ENCODE peak calls at places on chromosomes 3 and 15, in four cellular contexts. One of them, this sample, is unnamed.

GRCh38 chr3:172666181-172666872 is 44.5 kb downstream of the NCEH1 start:
- DNase-seq in fibroblast of lung: no peak
- DNase-seq in endothelial cell of umbilical vein: no peak
- DNase-seq in GM23338: peak
- DNase-seq in this sample: no peak

GRCh38 chr3:21392521-21392920 is 358.5 kb downstream of the ZNF385D start:
- DNase-seq in fibroblast of lung: peak
- DNase-seq in endothelial cell of umbilical vein: no peak
- DNase-seq in GM23338: no peak
- DNase-seq in this sample: peak

GRCh38 chr3:10945683-10946287 is 46.8 kb upstream of the SLC6A1 start:
- DNase-seq in fibroblast of lung: peak
- DNase-seq in endothelial cell of umbilical vein: peak
- DNase-seq in GM23338: peak
- DNase-seq in this sample: peak

GRCh38 chr15:71008250-71008870 is 106.9 kb upstream of the THSD4 start:
- DNase-seq in fibroblast of lung: no peak
- DNase-seq in endothelial cell of umbilical vein: no peak
- DNase-seq in GM23338: no peak
- DNase-seq in this sample: no peak

GRCh38 chr3:14451844-14452533 is 49.6 kb downstream of the SLC6A6 start:
- DNase-seq in fibroblast of lung: peak
- DNase-seq in endothelial cell of umbilical vein: peak
- DNase-seq in GM23338: no peak
- DNase-seq in this sample: peak

GRCh38 chr3:189099505-189100290 is 72.1 kb upstream of the TPRG1 start:
- DNase-seq in fibroblast of lung: no peak
- DNase-seq in endothelial cell of umbilical vein: no peak
- DNase-seq in GM23338: no peak
- DNase-seq in this sample: no peak

GRCh38 chr3:74329087-74329486 is 285.4 kb downstream of the CNTN3 start:
- DNase-seq in fibroblast of lung: no peak
- DNase-seq in endothelial cell of umbilical vein: no peak
- DNase-seq in GM23338: no peak
- DNase-seq in this sample: no peak

GRCh38 chr15:41207687-41208448 is 22.7 kb downstream of the EXD1 start:
- DNase-seq in fibroblast of lung: peak
- DNase-seq in endothelial cell of umbilical vein: no peak
- DNase-seq in GM23338: no peak
- DNase-seq in this sample: no peak

GRCh38 chr3:138328341-138328740 is 1.3 kb downstream of the NME9 start:
- DNase-seq in fibroblast of lung: peak
- DNase-seq in endothelial cell of umbilical vein: no peak
- DNase-seq in GM23338: peak
- DNase-seq in this sample: no peak

GRCh38 chr3:11601446-11602241 is 42.1 kb downstream of the VGLL4 start:
- DNase-seq in fibroblast of lung: peak
- DNase-seq in endothelial cell of umbilical vein: no peak
- DNase-seq in GM23338: no peak
- DNase-seq in this sample: peak

GRCh38 chr15:83943043-83943442 is 289.1 kb downstream of the ADAMTSL3 start:
- DNase-seq in fibroblast of lung: no peak
- DNase-seq in endothelial cell of umbilical vein: no peak
- DNase-seq in GM23338: no peak
- DNase-seq in this sample: no peak

GRCh38 chr3:135860761-135861160 is 104.8 kb upstream of the PPP2R3A start:
- DNase-seq in fibroblast of lung: peak
- DNase-seq in endothelial cell of umbilical vein: no peak
- DNase-seq in GM23338: no peak
- DNase-seq in this sample: no peak

GRCh38 chr15:58506787-58507671 is 75.2 kb downstream of the LIPC start:
- DNase-seq in fibroblast of lung: no peak
- DNase-seq in endothelial cell of umbilical vein: no peak
- DNase-seq in GM23338: peak
- DNase-seq in this sample: no peak

GRCh38 chr3:62667714-62668113 is 207.5 kb downstream of the CADPS start:
- DNase-seq in fibroblast of lung: no peak
- DNase-seq in endothelial cell of umbilical vein: no peak
- DNase-seq in GM23338: peak
- DNase-seq in this sample: no peak

GRCh38 chr3:197025736-197026480 is 3.7 kb downstream of the MELTF start:
- DNase-seq in fibroblast of lung: no peak
- DNase-seq in endothelial cell of umbilical vein: no peak
- DNase-seq in GM23338: no peak
- DNase-seq in this sample: no peak

GRCh38 chr15:60275624-60276023 is 122.2 kb downstream of the ANXA2 start:
- DNase-seq in fibroblast of lung: no peak
- DNase-seq in endothelial cell of umbilical vein: no peak
- DNase-seq in GM23338: peak
- DNase-seq in this sample: no peak

GRCh38 chr15:72782274-72782992 is 1.1 kb downstream of the ADPGK start:
- DNase-seq in fibroblast of lung: peak
- DNase-seq in endothelial cell of umbilical vein: no peak
- DNase-seq in GM23338: no peak
- DNase-seq in this sample: no peak

GRCh38 chr15:53978248-53978906 is at the start of gene UNC13C:
- DNase-seq in fibroblast of lung: no peak
- DNase-seq in endothelial cell of umbilical vein: no peak
- DNase-seq in GM23338: peak
- DNase-seq in this sample: no peak

GRCh38 chr15:29990035-29990434 is 92.7 kb upstream of the GOLGA8J start:
- DNase-seq in fibroblast of lung: no peak
- DNase-seq in endothelial cell of umbilical vein: no peak
- DNase-seq in GM23338: no peak
- DNase-seq in this sample: no peak

GRCh38 chr15:81016253-81017068 is 15.7 kb downstream of the TLNRD1 start:
- DNase-seq in fibroblast of lung: no peak
- DNase-seq in endothelial cell of umbilical vein: no peak
- DNase-seq in GM23338: no peak
- DNase-seq in this sample: no peak

GRCh38 chr3:119148493-119149180 is 2.7 kb downstream of the TEX55 start:
- DNase-seq in fibroblast of lung: peak
- DNase-seq in endothelial cell of umbilical vein: no peak
- DNase-seq in GM23338: no peak
- DNase-seq in this sample: peak

GRCh38 chr3:127015282-127016042 is 32.5 kb downstream of the PLXNA1 start:
- DNase-seq in fibroblast of lung: peak
- DNase-seq in endothelial cell of umbilical vein: no peak
- DNase-seq in GM23338: peak
- DNase-seq in this sample: no peak

GRCh38 chr3:195788711-195789581 is 22.8 kb downstream of the MUC4 start:
- DNase-seq in fibroblast of lung: no peak
- DNase-seq in endothelial cell of umbilical vein: no peak
- DNase-seq in GM23338: no peak
- DNase-seq in this sample: no peak

GRCh38 chr3:13420817-13421755 is 964 bp upstream of the NUP210 start:
- DNase-seq in fibroblast of lung: no peak
- DNase-seq in endothelial cell of umbilical vein: no peak
- DNase-seq in GM23338: peak
- DNase-seq in this sample: no peak

GRCh38 chr15:95734422-95735316 is 595.8 kb upstream of the NR2F2 start:
- DNase-seq in fibroblast of lung: peak
- DNase-seq in endothelial cell of umbilical vein: peak
- DNase-seq in GM23338: no peak
- DNase-seq in this sample: peak

GRCh38 chr3:51940648-51941421 is 869 bp downstream of the RRP9 start:
- DNase-seq in fibroblast of lung: no peak
- DNase-seq in endothelial cell of umbilical vein: peak
- DNase-seq in GM23338: no peak
- DNase-seq in this sample: no peak

GRCh38 chr15:90665288-90666134 is 51.6 kb upstream of the BLM start:
- DNase-seq in fibroblast of lung: peak
- DNase-seq in endothelial cell of umbilical vein: peak
- DNase-seq in GM23338: peak
- DNase-seq in this sample: peak

GRCh38 chr3:64191822-64192221 is 33.4 kb downstream of the PRICKLE2 start:
- DNase-seq in fibroblast of lung: no peak
- DNase-seq in endothelial cell of umbilical vein: no peak
- DNase-seq in GM23338: no peak
- DNase-seq in this sample: no peak

GRCh38 chr15:95996494-95996893 is 334.0 kb upstream of the NR2F2 start:
- DNase-seq in fibroblast of lung: peak
- DNase-seq in endothelial cell of umbilical vein: no peak
- DNase-seq in GM23338: no peak
- DNase-seq in this sample: no peak

GRCh38 chr3:53518495-53518981 is 24.1 kb downstream of the CACNA1D start:
- DNase-seq in fibroblast of lung: no peak
- DNase-seq in endothelial cell of umbilical vein: no peak
- DNase-seq in GM23338: no peak
- DNase-seq in this sample: peak

GRCh38 chr3:32480596-32480995 is 22.1 kb downstream of the CMTM6 start:
- DNase-seq in fibroblast of lung: no peak
- DNase-seq in endothelial cell of umbilical vein: no peak
- DNase-seq in GM23338: no peak
- DNase-seq in this sample: no peak

GRCh38 chr3:33865133-33865532 is 66.7 kb downstream of the PDCD6IP start:
- DNase-seq in fibroblast of lung: no peak
- DNase-seq in endothelial cell of umbilical vein: no peak
- DNase-seq in GM23338: no peak
- DNase-seq in this sample: no peak

GRCh38 chr3:71752911-71753715 is 542 bp upstream of the GPR27 start:
- DNase-seq in fibroblast of lung: no peak
- DNase-seq in endothelial cell of umbilical vein: no peak
- DNase-seq in GM23338: peak
- DNase-seq in this sample: no peak
- TF ChIP-seq EZH2 in fibroblast of lung: peak
- TF ChIP-seq EZH2 in endothelial cell of umbilical vein: peak
- TF ChIP-seq EZH2 in GM23338: peak
- TF ChIP-seq EZH2 in this sample: peak

DNA sequence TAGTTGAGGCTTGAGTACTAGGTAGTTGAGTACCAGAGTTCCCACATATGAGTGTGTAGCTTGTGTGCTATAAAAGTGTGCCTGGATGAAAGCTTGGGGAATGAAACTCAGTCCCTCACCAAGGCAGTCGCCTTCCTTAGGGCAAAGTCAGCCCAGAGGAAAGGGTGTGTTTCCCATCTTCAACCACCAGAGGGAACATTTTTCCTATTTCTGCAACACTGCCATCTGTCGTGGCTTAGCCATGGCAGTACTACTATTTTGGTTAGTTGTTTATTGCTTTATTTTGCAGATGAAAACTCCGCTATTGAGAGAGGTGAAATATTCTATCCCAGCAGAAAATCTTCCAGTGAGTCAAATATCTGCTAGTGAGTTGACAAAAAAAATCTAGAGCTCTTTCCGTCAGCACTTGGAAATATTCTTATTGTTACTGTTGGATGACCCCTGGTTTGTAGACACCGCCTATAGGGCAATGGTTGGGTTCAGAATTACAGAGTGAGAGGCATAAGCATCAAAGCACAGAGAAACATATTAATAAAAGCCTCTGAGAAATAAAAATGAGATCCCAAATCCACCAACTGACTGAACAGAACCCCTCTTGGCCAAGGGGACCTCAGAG is 239.9 kb downstream of the CPNE4 start:
- DNase-seq in fibroblast of lung: peak
- DNase-seq in endothelial cell of umbilical vein: peak
- DNase-seq in GM23338: peak
- DNase-seq in this sample: peak
- H3K4me2 ChIP-seq in fibroblast of lung: no peak
- H3K4me2 ChIP-seq in endothelial cell of umbilical vein: no peak
- H3K4me2 ChIP-seq in GM23338: no peak
- H3K4me2 ChIP-seq in this sample: no peak

DNA sequence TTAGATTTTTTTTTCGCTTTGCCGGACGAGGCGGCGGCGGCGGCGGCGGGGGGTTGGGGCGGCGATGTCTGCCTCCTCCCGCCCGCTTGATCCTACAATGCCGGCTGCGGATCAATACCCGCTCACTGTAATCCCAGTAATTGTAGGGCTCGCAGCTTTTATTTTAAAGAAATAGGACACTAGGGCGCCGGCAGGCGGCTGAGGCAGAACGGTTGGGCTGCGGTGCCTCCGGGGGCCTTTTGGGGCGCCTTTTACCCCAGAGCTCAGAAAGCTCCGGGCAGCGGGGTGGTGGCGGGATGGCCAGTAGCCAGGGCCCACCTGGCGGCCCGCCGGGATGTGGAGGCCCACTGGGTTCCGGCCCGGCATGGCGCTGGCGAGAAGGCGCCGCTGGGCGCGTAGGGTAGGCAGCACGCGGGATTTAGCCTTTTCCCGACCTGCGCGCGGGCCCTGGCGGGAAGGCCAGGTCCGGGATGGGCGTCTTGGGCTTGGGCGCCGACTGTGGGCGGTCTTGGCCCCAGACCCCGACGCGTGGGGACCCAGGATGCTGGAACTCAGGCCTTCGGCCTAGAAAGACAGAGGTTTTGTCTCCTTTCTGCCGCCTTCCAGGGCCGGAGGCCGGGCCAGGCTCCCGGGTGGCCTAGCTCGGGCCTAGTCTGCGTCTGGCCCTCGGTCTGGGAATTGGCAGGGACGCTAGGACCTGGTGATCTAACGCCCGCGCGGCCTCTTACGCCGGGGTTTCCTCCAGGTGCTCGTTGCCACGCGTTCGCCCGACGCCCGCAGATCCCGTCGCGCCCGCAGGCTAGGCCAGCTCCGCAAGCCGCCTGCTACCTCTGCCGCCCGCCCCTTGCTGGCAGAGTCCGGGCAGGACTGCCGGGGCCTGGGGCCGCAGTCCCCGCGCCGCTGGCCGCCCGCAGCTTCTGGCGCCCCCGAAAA is 15.5 kb upstream of the ONECUT1 start:
- DNase-seq in fibroblast of lung: no peak
- DNase-seq in endothelial cell of umbilical vein: no peak
- DNase-seq in GM23338: peak
- DNase-seq in this sample: no peak
- TF ChIP-seq EZH2 in fibroblast of lung: peak
- TF ChIP-seq EZH2 in endothelial cell of umbilical vein: peak
- TF ChIP-seq EZH2 in GM23338: peak
- TF ChIP-seq EZH2 in this sample: no peak

GRCh38 chr3:128488995-128489859 is 3.8 kb downstream of the GATA2 start:
- DNase-seq in fibroblast of lung: peak
- DNase-seq in endothelial cell of umbilical vein: peak
- DNase-seq in GM23338: peak
- DNase-seq in this sample: peak

GRCh38 chr3:128489860-128490649 is 2.9 kb downstream of the GATA2 start:
- DNase-seq in fibroblast of lung: peak
- DNase-seq in endothelial cell of umbilical vein: peak
- DNase-seq in GM23338: peak
- DNase-seq in this sample: peak

GRCh38 chr3:128487538-128487812 is 5.5 kb downstream of the GATA2 start:
- DNase-seq in fibroblast of lung: no peak
- DNase-seq in endothelial cell of umbilical vein: no peak
- DNase-seq in GM23338: no peak
- DNase-seq in this sample: no peak

GRCh38 chr3:128487813-128488635 is 5.0 kb downstream of the GATA2 start:
- DNase-seq in fibroblast of lung: peak
- DNase-seq in endothelial cell of umbilical vein: peak
- DNase-seq in GM23338: peak
- DNase-seq in this sample: peak

DNA sequence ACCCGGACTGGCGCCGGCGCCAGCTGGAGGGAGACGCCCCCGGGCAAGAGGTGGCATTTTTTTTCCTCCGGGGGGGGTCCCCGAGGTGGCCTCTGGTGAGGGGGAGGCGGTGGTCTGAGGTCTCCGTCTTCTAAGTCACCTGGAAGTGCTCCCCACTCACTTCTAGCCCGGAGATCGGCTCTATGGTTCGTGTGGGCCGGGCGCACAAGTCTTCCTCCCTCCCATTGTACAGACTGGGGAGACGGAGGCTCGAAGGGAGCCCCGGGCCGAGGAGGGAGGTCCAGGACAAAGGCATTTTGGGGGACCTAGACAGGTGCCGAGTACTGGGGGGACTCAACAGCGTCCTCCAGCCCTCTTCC is 4.4 kb downstream of the GATA2 start:
- DNase-seq in fibroblast of lung: peak
- DNase-seq in endothelial cell of umbilical vein: no peak
- DNase-seq in GM23338: peak
- DNase-seq in this sample: peak
- H3K4me2 ChIP-seq in fibroblast of lung: no peak
- H3K4me2 ChIP-seq in endothelial cell of umbilical vein: peak
- H3K4me2 ChIP-seq in GM23338: peak
- H3K4me2 ChIP-seq in this sample: peak